ENCODE peak calls at places on chromosomes 12 and 14, in four cellular contexts. One of them, this sample, is unnamed.

GRCh38 chr14:64761441-64762043 is 57.3 kb downstream of the PLEKHG3 start:
- DNase-seq in fibroblast of lung: no peak
- DNase-seq in uterus: peak
- DNase-seq in colonic mucosa: no peak
- DNase-seq in this sample: no peak

GRCh38 chr14:103594265-103594664 is 31.5 kb downstream of the COA8 start:
- DNase-seq in fibroblast of lung: peak
- DNase-seq in colonic mucosa: no peak
- DNase-seq in uterus: peak
- DNase-seq in this sample: no peak

GRCh38 chr12:8770499-8770898 is 51.9 kb upstream of the A2ML1 start:
- DNase-seq in colonic mucosa: no peak
- DNase-seq in fibroblast of lung: no peak
- DNase-seq in uterus: no peak
- DNase-seq in this sample: no peak

GRCh38 chr14:21868442-21869046 is 194.9 kb upstream of the OR4E1 start:
- DNase-seq in colonic mucosa: peak
- DNase-seq in uterus: no peak
- DNase-seq in fibroblast of lung: no peak
- DNase-seq in this sample: peak

GRCh38 chr12:107963625-107964024 is 165.5 kb upstream of the WSCD2 start:
- DNase-seq in uterus: no peak
- DNase-seq in fibroblast of lung: no peak
- DNase-seq in colonic mucosa: no peak
- DNase-seq in this sample: no peak

GRCh38 chr12:24770334-24770733 is 178.6 kb downstream of the BCAT1 start:
- DNase-seq in uterus: no peak
- DNase-seq in fibroblast of lung: no peak
- DNase-seq in colonic mucosa: no peak
- DNase-seq in this sample: no peak

GRCh38 chr12:64968989-64969819 is 144.8 kb downstream of the TBC1D30 start:
- DNase-seq in fibroblast of lung: no peak
- DNase-seq in colonic mucosa: no peak
- DNase-seq in uterus: no peak
- DNase-seq in this sample: peak

GRCh38 chr12:78229491-78230209 is 399.0 kb downstream of the NAV3 start:
- DNase-seq in colonic mucosa: peak
- DNase-seq in fibroblast of lung: peak
- DNase-seq in uterus: no peak
- DNase-seq in this sample: peak

GRCh38 chr12:120536064-120536791 is 2.1 kb downstream of the RNF10 start:
- DNase-seq in colonic mucosa: peak
- DNase-seq in fibroblast of lung: no peak
- DNase-seq in uterus: no peak
- DNase-seq in this sample: no peak

GRCh38 chr14:68546839-68547238 is 246.0 kb downstream of the ZFP36L1 start:
- DNase-seq in colonic mucosa: no peak
- DNase-seq in fibroblast of lung: peak
- DNase-seq in uterus: peak
- DNase-seq in this sample: no peak

GRCh38 chr12:47910486-47910885 is 5.7 kb upstream of the VDR start:
- DNase-seq in uterus: no peak
- DNase-seq in fibroblast of lung: peak
- DNase-seq in colonic mucosa: peak
- DNase-seq in this sample: no peak

GRCh38 chr14:38992067-38992835 is 110.8 kb downstream of the SEC23A start:
- DNase-seq in fibroblast of lung: peak
- DNase-seq in colonic mucosa: no peak
- DNase-seq in uterus: no peak
- DNase-seq in this sample: no peak

GRCh38 chr12:124720687-124721500 is 142.8 kb downstream of the SCARB1 start:
- DNase-seq in colonic mucosa: no peak
- DNase-seq in fibroblast of lung: peak
- DNase-seq in uterus: peak
- DNase-seq in this sample: no peak

GRCh38 chr12:10740182-10740581 is 17.1 kb upstream of the YBX3 start:
- DNase-seq in colonic mucosa: no peak
- DNase-seq in fibroblast of lung: no peak
- DNase-seq in uterus: no peak
- DNase-seq in this sample: no peak

GRCh38 chr14:37196604-37197420 is 925 bp upstream of the MIPOL1 start:
- DNase-seq in fibroblast of lung: no peak
- DNase-seq in uterus: no peak
- DNase-seq in colonic mucosa: no peak
- DNase-seq in this sample: no peak

GRCh38 chr12:4819654-4820053 is 90.1 kb upstream of the KCNA1 start:
- DNase-seq in fibroblast of lung: peak
- DNase-seq in colonic mucosa: no peak
- DNase-seq in uterus: no peak
- DNase-seq in this sample: no peak

GRCh38 chr14:93010543-93011541 is 87.9 kb downstream of the CHGA start:
- DNase-seq in fibroblast of lung: no peak
- DNase-seq in uterus: no peak
- DNase-seq in colonic mucosa: no peak
- DNase-seq in this sample: no peak

GRCh38 chr12:57104292-57104910 is 6.8 kb downstream of the STAT6 start:
- DNase-seq in fibroblast of lung: no peak
- DNase-seq in colonic mucosa: no peak
- DNase-seq in uterus: no peak
- DNase-seq in this sample: no peak

GRCh38 chr12:27851311-27851710 is 71.3 kb upstream of the MANSC4 start:
- DNase-seq in colonic mucosa: no peak
- DNase-seq in uterus: no peak
- DNase-seq in fibroblast of lung: no peak
- DNase-seq in this sample: no peak

GRCh38 chr12:27852117-27852516 is 72.1 kb upstream of the MANSC4 start:
- DNase-seq in fibroblast of lung: no peak
- DNase-seq in uterus: no peak
- DNase-seq in colonic mucosa: no peak
- DNase-seq in this sample: no peak

DNA sequence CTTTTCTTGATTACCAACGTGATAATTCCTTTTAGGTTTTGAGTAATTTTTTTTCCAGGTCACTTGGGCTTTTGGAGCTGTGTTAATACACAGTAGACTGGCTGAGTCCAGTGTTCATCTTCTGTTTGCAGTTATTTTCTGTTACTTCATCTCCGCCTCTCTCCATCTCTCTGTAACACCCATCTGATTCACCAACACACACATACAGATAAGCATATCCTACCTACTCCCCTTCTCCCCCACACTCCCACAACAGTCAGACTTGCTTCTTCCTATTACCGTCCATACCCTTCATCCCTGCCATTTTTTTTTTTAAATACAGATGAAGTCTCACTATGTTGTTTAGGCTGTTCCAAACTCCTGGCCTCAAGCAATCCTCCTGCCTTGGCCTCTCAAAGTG is 72.7 kb upstream of the MANSC4 start:
- DNase-seq in fibroblast of lung: no peak
- DNase-seq in uterus: no peak
- DNase-seq in colonic mucosa: no peak
- DNase-seq in this sample: no peak
- TF ChIP-seq CTCF in fibroblast of lung: no peak
- TF ChIP-seq CTCF in uterus: no peak
- TF ChIP-seq CTCF in colonic mucosa: no peak
- TF ChIP-seq CTCF in this sample: no peak

DNA sequence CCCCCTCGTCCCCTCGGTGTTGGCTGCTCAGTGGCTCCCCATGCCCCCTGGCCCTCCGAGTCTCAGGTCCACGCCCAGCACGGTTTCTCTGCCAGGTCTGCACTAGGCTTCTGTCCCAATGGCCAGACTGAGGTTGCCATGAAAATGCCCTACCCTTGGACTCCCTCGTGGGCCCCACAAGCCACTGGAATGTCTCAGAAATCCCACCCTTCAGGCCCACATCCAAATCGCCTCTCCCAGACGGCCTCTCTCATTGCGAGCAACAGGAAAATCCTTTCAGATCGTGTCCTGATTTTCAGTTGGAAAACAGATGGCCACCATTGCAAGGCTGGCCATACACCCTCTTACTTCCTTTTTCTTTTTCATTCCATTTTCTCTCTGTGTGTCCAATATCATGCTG is 77.4 kb downstream of the IRF2BPL start:
- DNase-seq in colonic mucosa: no peak
- DNase-seq in fibroblast of lung: peak
- DNase-seq in uterus: no peak
- DNase-seq in this sample: no peak
- H3K4me3 ChIP-seq in colonic mucosa: no peak
- H3K4me3 ChIP-seq in fibroblast of lung: no peak
- H3K4me3 ChIP-seq in uterus: no peak
- H3K4me3 ChIP-seq in this sample: no peak

GRCh38 chr12:100926669-100927248 is 132.2 kb downstream of the ANO4 start:
- DNase-seq in fibroblast of lung: peak
- DNase-seq in uterus: no peak
- DNase-seq in colonic mucosa: peak
- DNase-seq in this sample: peak
- TF ChIP-seq CTCF in fibroblast of lung: peak
- TF ChIP-seq CTCF in uterus: no peak
- TF ChIP-seq CTCF in colonic mucosa: peak
- TF ChIP-seq CTCF in this sample: peak

GRCh38 chr12:2358986-2359658 is 306.3 kb downstream of the CACNA1C start:
- DNase-seq in uterus: no peak
- DNase-seq in fibroblast of lung: no peak
- DNase-seq in colonic mucosa: no peak
- DNase-seq in this sample: no peak
- H3K4me3 ChIP-seq in uterus: no peak
- H3K4me3 ChIP-seq in fibroblast of lung: no peak
- H3K4me3 ChIP-seq in colonic mucosa: no peak
- H3K4me3 ChIP-seq in this sample: no peak

GRCh38 chr12:99528478-99528877 is 119.1 kb upstream of the GARIN6 start:
- DNase-seq in uterus: no peak
- DNase-seq in fibroblast of lung: no peak
- DNase-seq in colonic mucosa: no peak
- DNase-seq in this sample: no peak

DNA sequence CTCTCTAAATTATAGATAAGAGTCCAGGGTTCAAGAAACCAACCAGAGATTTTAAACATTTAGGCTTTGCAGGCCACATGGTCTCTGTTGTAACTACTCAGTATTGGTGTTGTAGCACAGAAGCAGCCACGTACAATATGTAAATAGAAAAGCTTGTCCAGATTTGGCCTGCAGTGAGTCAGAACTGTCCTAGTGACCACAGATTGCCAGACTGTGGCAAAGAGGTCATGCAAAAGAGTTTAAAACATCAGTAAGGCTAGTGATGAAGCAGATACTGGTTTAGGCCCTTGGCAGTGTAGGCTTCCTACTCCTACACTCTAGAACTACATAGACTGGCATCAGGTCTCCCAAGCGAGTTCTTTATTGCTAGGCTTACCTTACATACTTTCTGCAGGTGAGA is 117.6 kb upstream of the GARIN6 start:
- DNase-seq in uterus: no peak
- DNase-seq in colonic mucosa: no peak
- DNase-seq in fibroblast of lung: peak
- DNase-seq in this sample: no peak
- TF ChIP-seq CTCF in uterus: no peak
- TF ChIP-seq CTCF in colonic mucosa: no peak
- TF ChIP-seq CTCF in fibroblast of lung: no peak
- TF ChIP-seq CTCF in this sample: no peak

DNA sequence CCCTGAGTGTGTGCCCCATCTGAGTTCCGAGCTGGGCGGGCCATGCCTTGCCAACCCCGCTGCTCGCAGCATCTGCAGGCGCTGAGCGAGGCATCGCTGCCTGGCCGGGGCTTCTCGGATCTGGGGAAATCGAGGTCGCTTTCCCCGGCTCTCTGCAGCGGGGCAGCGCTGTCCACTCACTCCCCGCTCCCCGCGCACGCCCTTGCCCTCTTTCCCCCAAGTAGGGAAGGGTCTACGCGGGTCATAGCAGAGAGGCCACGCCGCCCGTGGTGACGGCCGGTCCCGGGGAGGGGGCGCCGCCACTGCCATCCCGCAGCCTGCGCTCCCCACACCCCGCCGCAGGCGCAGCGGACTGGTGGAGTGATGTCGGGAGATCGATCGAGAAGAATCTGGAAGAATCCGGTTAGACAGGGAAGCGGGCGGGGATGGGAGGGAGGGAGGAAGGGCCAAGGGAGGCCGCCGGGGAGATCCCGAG is 472 bp upstream of the FKBP4 start:
- DNase-seq in colonic mucosa: peak
- DNase-seq in uterus: no peak
- DNase-seq in fibroblast of lung: no peak
- DNase-seq in this sample: no peak
- H3K4me3 ChIP-seq in colonic mucosa: peak
- H3K4me3 ChIP-seq in uterus: peak
- H3K4me3 ChIP-seq in fibroblast of lung: peak
- H3K4me3 ChIP-seq in this sample: peak

GRCh38 chr12:115449526-115449925 is 765.6 kb upstream of the TBX3 start:
- DNase-seq in fibroblast of lung: no peak
- DNase-seq in colonic mucosa: no peak
- DNase-seq in uterus: no peak
- DNase-seq in this sample: no peak

GRCh38 chr12:115451151-115451784 is 767.3 kb upstream of the TBX3 start:
- DNase-seq in uterus: no peak
- DNase-seq in fibroblast of lung: no peak
- DNase-seq in colonic mucosa: no peak
- DNase-seq in this sample: no peak

GRCh38 chr12:115451785-115452736 is 768.1 kb upstream of the TBX3 start:
- DNase-seq in colonic mucosa: peak
- DNase-seq in fibroblast of lung: peak
- DNase-seq in uterus: no peak
- DNase-seq in this sample: no peak

GRCh38 chr12:115450710-115451109 is 766.7 kb upstream of the TBX3 start:
- DNase-seq in fibroblast of lung: no peak
- DNase-seq in colonic mucosa: no peak
- DNase-seq in uterus: no peak
- DNase-seq in this sample: no peak

DNA sequence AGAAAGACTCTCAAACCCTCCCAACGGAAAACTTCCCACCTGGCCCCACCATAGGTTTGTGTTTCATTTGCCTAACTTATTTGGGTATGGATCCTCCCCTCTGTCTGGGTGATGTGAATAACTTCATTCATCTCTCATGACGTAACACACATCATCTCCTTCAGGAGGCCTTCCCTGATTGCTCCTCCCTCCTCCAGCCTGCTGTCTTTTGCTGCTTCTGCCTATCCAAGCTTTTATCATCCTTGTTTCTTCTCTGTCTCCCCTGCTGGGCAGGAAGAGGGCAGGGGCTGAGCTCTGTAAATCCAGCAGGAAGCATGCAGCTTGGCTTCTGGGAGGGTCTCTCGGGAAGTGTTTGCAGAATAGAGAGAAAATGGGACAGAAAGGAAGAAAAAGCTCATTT is 766.0 kb upstream of the TBX3 start:
- DNase-seq in fibroblast of lung: no peak
- DNase-seq in uterus: no peak
- DNase-seq in colonic mucosa: no peak
- DNase-seq in this sample: no peak
- TF ChIP-seq CTCF in fibroblast of lung: no peak
- TF ChIP-seq CTCF in uterus: no peak
- TF ChIP-seq CTCF in colonic mucosa: no peak
- TF ChIP-seq CTCF in this sample: no peak